ENCODE peak calls at places on chromosomes 3 and 15, in six cellular contexts. One of them, this sample, is unnamed.

GRCh38 chr3:129277829-129278271 is 820 bp upstream of the HMCES start:
- DNase-seq in HepG2: no peak
- DNase-seq in K562: no peak
- DNase-seq in H1: no peak
- DNase-seq in GM12878: no peak
- DNase-seq in GM12891: no peak
- DNase-seq in this sample: no peak

GRCh38 chr3:129439381-129439816 is 349 bp downstream of the MBD4 start:
- DNase-seq in GM12878: no peak
- DNase-seq in HepG2: no peak
- DNase-seq in GM12891: peak
- DNase-seq in H1: no peak
- DNase-seq in K562: peak
- DNase-seq in this sample: peak

GRCh38 chr15:78396186-78396814 is 41.7 kb upstream of the IREB2 start:
- DNase-seq in K562: no peak
- DNase-seq in GM12878: no peak
- DNase-seq in GM12891: no peak
- DNase-seq in H1: no peak
- DNase-seq in HepG2: no peak
- DNase-seq in this sample: no peak

GRCh38 chr3:103644450-103644849 is 1209.6 kb downstream of the ZPLD1 start:
- DNase-seq in H1: no peak
- DNase-seq in HepG2: no peak
- DNase-seq in K562: no peak
- DNase-seq in GM12891: no peak
- DNase-seq in GM12878: no peak
- DNase-seq in this sample: no peak

GRCh38 chr3:51559266-51559907 is 20.9 kb downstream of the RAD54L2 start:
- DNase-seq in H1: no peak
- DNase-seq in K562: no peak
- DNase-seq in HepG2: no peak
- DNase-seq in GM12878: no peak
- DNase-seq in GM12891: no peak
- DNase-seq in this sample: no peak

GRCh38 chr3:170740726-170741591 is 129.0 kb downstream of the RPL22L1 start:
- DNase-seq in K562: no peak
- DNase-seq in HepG2: no peak
- DNase-seq in GM12878: no peak
- DNase-seq in H1: no peak
- DNase-seq in GM12891: no peak
- DNase-seq in this sample: no peak

GRCh38 chr3:96813134-96813819 is 1.1 kb upstream of the EPHA6 start:
- DNase-seq in K562: no peak
- DNase-seq in H1: peak
- DNase-seq in GM12891: peak
- DNase-seq in HepG2: peak
- DNase-seq in GM12878: peak
- DNase-seq in this sample: peak

GRCh38 chr3:86951343-86951742 is 39.6 kb downstream of the VGLL3 start:
- DNase-seq in GM12878: no peak
- DNase-seq in K562: no peak
- DNase-seq in H1: no peak
- DNase-seq in GM12891: no peak
- DNase-seq in HepG2: no peak
- DNase-seq in this sample: no peak

GRCh38 chr3:183033746-183034145 is 53.4 kb upstream of the DCUN1D1 start:
- DNase-seq in GM12891: no peak
- DNase-seq in GM12878: no peak
- DNase-seq in K562: no peak
- DNase-seq in H1: no peak
- DNase-seq in HepG2: no peak
- DNase-seq in this sample: no peak

GRCh38 chr3:17070560-17070959 is 185.8 kb downstream of the PLCL2 start:
- DNase-seq in GM12878: no peak
- DNase-seq in K562: no peak
- DNase-seq in GM12891: no peak
- DNase-seq in H1: no peak
- DNase-seq in HepG2: no peak
- DNase-seq in this sample: no peak

GRCh38 chr3:42693530-42693930 is 8.2 kb downstream of the KLHL40 start:
- DNase-seq in GM12891: no peak
- DNase-seq in HepG2: no peak
- DNase-seq in H1: no peak
- DNase-seq in GM12878: no peak
- DNase-seq in K562: no peak
- DNase-seq in this sample: no peak

GRCh38 chr3:27310693-27311092 is 58.5 kb downstream of the NEK10 start:
- DNase-seq in GM12878: no peak
- DNase-seq in GM12891: no peak
- DNase-seq in K562: no peak
- DNase-seq in HepG2: no peak
- DNase-seq in H1: no peak
- DNase-seq in this sample: no peak

GRCh38 chr3:64049136-64049535 is 25.8 kb upstream of the PSMD6 start:
- DNase-seq in HepG2: no peak
- DNase-seq in GM12891: no peak
- DNase-seq in K562: no peak
- DNase-seq in H1: no peak
- DNase-seq in GM12878: no peak
- DNase-seq in this sample: no peak

GRCh38 chr15:26028086-26028740 is 165.1 kb upstream of the ATP10A start:
- DNase-seq in GM12891: no peak
- DNase-seq in H1: no peak
- DNase-seq in GM12878: no peak
- DNase-seq in K562: no peak
- DNase-seq in HepG2: no peak
- DNase-seq in this sample: no peak

GRCh38 chr3:149815728-149816127 is 2.7 kb downstream of the RNF13 start:
- DNase-seq in GM12878: no peak
- DNase-seq in GM12891: no peak
- DNase-seq in K562: no peak
- DNase-seq in H1: no peak
- DNase-seq in HepG2: no peak
- DNase-seq in this sample: no peak

GRCh38 chr3:149605902-149606301 is 51.9 kb downstream of the WWTR1 start:
- DNase-seq in GM12891: no peak
- DNase-seq in GM12878: no peak
- DNase-seq in K562: no peak
- DNase-seq in H1: no peak
- DNase-seq in HepG2: no peak
- DNase-seq in this sample: no peak

GRCh38 chr3:53350652-53351051 is 3.3 kb upstream of the DCP1A start:
- DNase-seq in K562: peak
- DNase-seq in GM12891: no peak
- DNase-seq in H1: no peak
- DNase-seq in GM12878: no peak
- DNase-seq in HepG2: peak
- DNase-seq in this sample: no peak

GRCh38 chr3:11755276-11755675 is 91.4 kb downstream of the TAMM41 start:
- DNase-seq in H1: no peak
- DNase-seq in K562: no peak
- DNase-seq in GM12878: no peak
- DNase-seq in HepG2: no peak
- DNase-seq in GM12891: no peak
- DNase-seq in this sample: no peak

GRCh38 chr15:82113116-82113715 is 67.4 kb upstream of the MEX3B start:
- DNase-seq in H1: no peak
- DNase-seq in K562: no peak
- DNase-seq in HepG2: no peak
- DNase-seq in GM12878: no peak
- DNase-seq in GM12891: no peak
- DNase-seq in this sample: no peak

DNA sequence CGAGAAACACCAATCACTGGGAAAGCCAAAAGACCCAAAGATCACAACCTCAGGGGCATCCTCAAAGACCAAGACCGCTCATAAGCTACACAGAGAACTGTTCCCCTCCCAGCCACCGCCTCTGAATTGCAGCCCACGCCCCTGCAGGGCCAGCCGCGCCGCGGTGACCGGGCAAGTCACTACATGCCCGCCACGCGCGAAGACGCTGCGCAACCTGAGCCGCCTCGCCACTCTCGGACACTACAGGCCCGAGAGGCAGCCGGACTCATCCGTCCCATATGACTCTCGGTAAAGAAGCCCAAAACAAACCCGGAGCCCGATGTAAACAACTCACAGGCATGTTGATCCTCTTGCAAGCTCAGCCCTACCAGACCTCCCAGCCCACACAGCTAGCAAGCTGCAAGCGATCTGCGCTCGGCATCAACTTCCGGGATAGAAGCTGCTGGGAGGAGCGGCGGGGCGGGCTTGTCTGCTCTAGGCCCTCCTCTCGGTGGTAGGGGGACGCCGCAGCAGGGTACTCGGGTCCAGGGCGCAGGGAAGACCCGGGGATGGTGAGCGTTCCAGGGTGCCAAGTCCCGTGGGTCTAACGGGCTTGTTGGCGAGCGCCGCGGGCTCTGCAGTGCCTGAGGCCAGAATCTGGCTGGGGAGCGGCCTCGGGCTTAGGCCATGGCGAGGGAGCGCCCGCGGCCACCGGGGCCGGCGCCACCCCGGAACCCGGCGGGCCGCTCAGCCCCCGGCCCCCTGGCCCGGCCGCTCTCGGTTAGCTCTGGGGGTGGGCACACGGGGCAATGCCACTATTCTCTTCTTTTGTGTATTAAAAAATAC is at the start of gene RPS27L:
- DNase-seq in K562: peak
- DNase-seq in GM12891: peak
- DNase-seq in HepG2: peak
- DNase-seq in H1: peak
- DNase-seq in GM12878: peak
- DNase-seq in this sample: peak
- TF ChIP-seq POLR2A in K562: peak
- TF ChIP-seq POLR2A in GM12891: peak
- TF ChIP-seq POLR2A in HepG2: peak
- TF ChIP-seq POLR2A in H1: peak
- TF ChIP-seq POLR2A in GM12878: peak
- TF ChIP-seq POLR2A in this sample: peak

GRCh38 chr3:141486416-141486734 is 452 bp upstream of the RASA2 start:
- DNase-seq in HepG2: peak
- DNase-seq in K562: no peak
- DNase-seq in GM12878: no peak
- DNase-seq in GM12891: no peak
- DNase-seq in H1: no peak
- DNase-seq in this sample: no peak
- TF ChIP-seq POLR2AphosphoS5 in HepG2: no peak
- TF ChIP-seq POLR2AphosphoS5 in K562: no peak
- TF ChIP-seq POLR2AphosphoS5 in GM12878: no peak
- TF ChIP-seq POLR2AphosphoS5 in GM12891: no peak
- TF ChIP-seq POLR2AphosphoS5 in H1: no peak
- TF ChIP-seq POLR2AphosphoS5 in this sample: no peak

GRCh38 chr15:95606551-95606950 is 723.9 kb upstream of the NR2F2 start:
- DNase-seq in H1: no peak
- DNase-seq in GM12878: no peak
- DNase-seq in GM12891: no peak
- DNase-seq in K562: no peak
- DNase-seq in HepG2: no peak
- DNase-seq in this sample: no peak

GRCh38 chr15:95604634-95605036 is 725.9 kb upstream of the NR2F2 start:
- DNase-seq in GM12891: no peak
- DNase-seq in H1: no peak
- DNase-seq in K562: no peak
- DNase-seq in HepG2: no peak
- DNase-seq in GM12878: no peak
- DNase-seq in this sample: no peak

GRCh38 chr15:95605098-95605497 is 725.4 kb upstream of the NR2F2 start:
- DNase-seq in GM12878: no peak
- DNase-seq in GM12891: no peak
- DNase-seq in K562: no peak
- DNase-seq in H1: no peak
- DNase-seq in HepG2: no peak
- DNase-seq in this sample: no peak

GRCh38 chr15:95601525-95601924 is 729.0 kb upstream of the NR2F2 start:
- DNase-seq in GM12878: no peak
- DNase-seq in HepG2: no peak
- DNase-seq in H1: no peak
- DNase-seq in GM12891: no peak
- DNase-seq in K562: no peak
- DNase-seq in this sample: no peak

GRCh38 chr15:95603802-95604201 is 726.7 kb upstream of the NR2F2 start:
- DNase-seq in H1: no peak
- DNase-seq in GM12878: no peak
- DNase-seq in HepG2: no peak
- DNase-seq in K562: no peak
- DNase-seq in GM12891: no peak
- DNase-seq in this sample: no peak
- TF ChIP-seq TAF1 in H1: no peak
- TF ChIP-seq TAF1 in GM12878: no peak
- TF ChIP-seq TAF1 in HepG2: no peak
- TF ChIP-seq TAF1 in K562: no peak
- TF ChIP-seq TAF1 in GM12891: no peak
- TF ChIP-seq TAF1 in this sample: no peak

DNA sequence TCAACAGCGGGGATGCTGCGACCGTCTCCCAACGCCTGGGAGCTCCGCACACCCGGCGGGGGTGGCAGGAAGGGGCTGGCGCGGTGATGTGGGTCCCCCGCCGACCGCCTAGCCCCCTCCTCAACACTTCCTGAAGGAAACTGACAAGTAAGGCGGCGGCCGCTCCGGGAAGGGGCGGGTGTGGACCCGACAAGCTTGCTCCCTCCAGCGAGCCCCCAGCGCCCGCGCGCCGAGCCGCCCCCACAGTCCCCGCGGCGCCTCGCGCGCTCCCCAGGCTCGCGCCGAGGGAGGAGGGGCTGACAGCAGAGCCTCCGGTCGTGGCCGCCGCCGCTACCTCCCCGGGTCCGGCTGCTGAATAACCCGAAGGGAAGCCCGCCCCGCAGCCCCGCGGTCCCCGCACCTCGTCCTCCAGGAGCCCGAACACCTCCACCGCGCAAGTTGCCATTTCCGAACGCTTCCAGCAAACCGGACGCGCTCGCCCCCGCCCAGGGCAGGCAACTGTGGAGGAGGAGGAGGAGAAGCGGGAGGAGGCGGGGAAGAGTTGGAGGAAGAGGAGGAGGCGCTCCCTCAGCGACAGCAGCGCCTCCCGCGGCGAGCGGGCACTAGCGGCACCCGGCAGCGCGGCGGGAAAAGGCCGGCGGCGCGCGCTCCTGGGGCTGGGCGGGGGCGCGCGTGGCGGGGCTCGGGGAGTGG is at the start of gene NEDD4:
- DNase-seq in HepG2: peak
- DNase-seq in GM12878: peak
- DNase-seq in H1: no peak
- DNase-seq in K562: peak
- DNase-seq in GM12891: peak
- DNase-seq in this sample: peak
- TF ChIP-seq POLR2A in HepG2: peak
- TF ChIP-seq POLR2A in GM12878: peak
- TF ChIP-seq POLR2A in H1: no peak
- TF ChIP-seq POLR2A in K562: peak
- TF ChIP-seq POLR2A in GM12891: no peak
- TF ChIP-seq POLR2A in this sample: peak

GRCh38 chr3:157160652-157161480 is 919 bp upstream of the CCNL1 start:
- DNase-seq in K562: no peak
- DNase-seq in GM12878: no peak
- DNase-seq in GM12891: peak
- DNase-seq in H1: no peak
- DNase-seq in HepG2: peak
- DNase-seq in this sample: no peak
- TF ChIP-seq POLR2AphosphoS5 in K562: no peak
- TF ChIP-seq POLR2AphosphoS5 in GM12878: no peak
- TF ChIP-seq POLR2AphosphoS5 in GM12891: no peak
- TF ChIP-seq POLR2AphosphoS5 in H1: no peak
- TF ChIP-seq POLR2AphosphoS5 in HepG2: no peak
- TF ChIP-seq POLR2AphosphoS5 in this sample: no peak

This sample was measured in GM12892.